ENCODE peak calls at places on chromosomes 1 and 21, in eight cellular contexts. One of them, this sample, is unnamed.

GRCh38 chr1:240706150-240706904 is 94.4 kb upstream of the GREM2 start:
- DNase-seq in mesendoderm: no peak
- DNase-seq in pancreas: no peak
- DNase-seq in gastrocnemius medialis: no peak
- DNase-seq in neural progenitor cell: no peak
- DNase-seq in NT2/D1: no peak
- DNase-seq in AG10803: peak; percentile 87
- DNase-seq in thyroid gland: no peak
- DNase-seq in this sample: no peak

GRCh38 chr1:75954594-75954993 is 22.4 kb upstream of the ASB17 start:
- DNase-seq in mesendoderm: no peak
- DNase-seq in pancreas: no peak
- DNase-seq in gastrocnemius medialis: no peak
- DNase-seq in neural progenitor cell: no peak
- DNase-seq in NT2/D1: no peak
- DNase-seq in AG10803: no peak
- DNase-seq in thyroid gland: no peak
- DNase-seq in this sample: no peak

GRCh38 chr1:68442822-68443556 is 6.8 kb downstream of the RPE65 start:
- DNase-seq in mesendoderm: peak; percentile 73
- DNase-seq in pancreas: peak; percentile 11
- DNase-seq in gastrocnemius medialis: no peak
- DNase-seq in neural progenitor cell: peak; percentile 60
- DNase-seq in NT2/D1: peak; percentile 39
- DNase-seq in AG10803: peak; percentile 58
- DNase-seq in thyroid gland: no peak
- DNase-seq in this sample: no peak

GRCh38 chr1:99218999-99219398 is 45.3 kb upstream of the PLPPR4 start:
- DNase-seq in mesendoderm: no peak
- DNase-seq in pancreas: no peak
- DNase-seq in gastrocnemius medialis: no peak
- DNase-seq in neural progenitor cell: no peak
- DNase-seq in NT2/D1: no peak
- DNase-seq in AG10803: no peak
- DNase-seq in thyroid gland: no peak
- DNase-seq in this sample: no peak

GRCh38 chr1:204697893-204698292 is 12.4 kb upstream of the LRRN2 start:
- DNase-seq in mesendoderm: no peak
- DNase-seq in pancreas: no peak
- DNase-seq in gastrocnemius medialis: no peak
- DNase-seq in neural progenitor cell: no peak
- DNase-seq in NT2/D1: no peak
- DNase-seq in AG10803: no peak
- DNase-seq in thyroid gland: no peak
- DNase-seq in this sample: peak; percentile 44

GRCh38 chr1:15680614-15681345 is 3.3 kb upstream of the PLEKHM2 start:
- DNase-seq in mesendoderm: peak; percentile 78
- DNase-seq in pancreas: no peak
- DNase-seq in gastrocnemius medialis: peak; percentile 33
- DNase-seq in neural progenitor cell: no peak
- DNase-seq in NT2/D1: no peak
- DNase-seq in AG10803: peak; percentile 95
- DNase-seq in thyroid gland: no peak
- DNase-seq in this sample: no peak

GRCh38 chr1:89918127-89918793 is 76.7 kb upstream of the ZNF326 start:
- DNase-seq in mesendoderm: peak; percentile 44
- DNase-seq in pancreas: no peak
- DNase-seq in gastrocnemius medialis: peak; percentile 76
- DNase-seq in neural progenitor cell: no peak
- DNase-seq in NT2/D1: no peak
- DNase-seq in AG10803: peak; percentile 67
- DNase-seq in thyroid gland: no peak
- DNase-seq in this sample: no peak

GRCh38 chr1:162389971-162390370 is 8.4 kb downstream of the C1orf226 start:
- DNase-seq in mesendoderm: peak; percentile 42
- DNase-seq in pancreas: no peak
- DNase-seq in gastrocnemius medialis: no peak
- DNase-seq in neural progenitor cell: no peak
- DNase-seq in NT2/D1: no peak
- DNase-seq in AG10803: no peak
- DNase-seq in thyroid gland: no peak
- DNase-seq in this sample: no peak

GRCh38 chr1:18118078-18118477 is 10.5 kb downstream of the IGSF21 start:
- DNase-seq in mesendoderm: no peak
- DNase-seq in pancreas: no peak
- DNase-seq in gastrocnemius medialis: peak; percentile 16
- DNase-seq in neural progenitor cell: peak; percentile 49
- DNase-seq in NT2/D1: no peak
- DNase-seq in AG10803: no peak
- DNase-seq in thyroid gland: no peak
- DNase-seq in this sample: no peak

GRCh38 chr1:235552146-235552716 is 48.0 kb upstream of the B3GALNT2 start:
- DNase-seq in mesendoderm: no peak
- DNase-seq in pancreas: no peak
- DNase-seq in gastrocnemius medialis: no peak
- DNase-seq in neural progenitor cell: no peak
- DNase-seq in NT2/D1: no peak
- DNase-seq in AG10803: no peak
- DNase-seq in thyroid gland: peak; percentile 91
- DNase-seq in this sample: no peak

GRCh38 chr1:152479792-152480595 is 30.6 kb upstream of the LCE5A start:
- DNase-seq in mesendoderm: peak; percentile 37
- DNase-seq in pancreas: peak; percentile 16
- DNase-seq in gastrocnemius medialis: no peak
- DNase-seq in neural progenitor cell: no peak
- DNase-seq in NT2/D1: peak; percentile 77
- DNase-seq in AG10803: peak; percentile 25
- DNase-seq in thyroid gland: peak; percentile 12
- DNase-seq in this sample: no peak

GRCh38 chr1:226820935-226821718 is 49.3 kb upstream of the PSEN2 start:
- DNase-seq in mesendoderm: peak; percentile 55
- DNase-seq in pancreas: peak; percentile 34
- DNase-seq in gastrocnemius medialis: peak; percentile 86
- DNase-seq in neural progenitor cell: no peak
- DNase-seq in NT2/D1: no peak
- DNase-seq in AG10803: peak; percentile 98
- DNase-seq in thyroid gland: peak; percentile 30
- DNase-seq in this sample: peak; percentile 24

GRCh38 chr1:44576456-44577150 is 97.7 kb downstream of the TMEM53 start:
- DNase-seq in mesendoderm: no peak
- DNase-seq in pancreas: no peak
- DNase-seq in gastrocnemius medialis: no peak
- DNase-seq in neural progenitor cell: peak; percentile 61
- DNase-seq in NT2/D1: no peak
- DNase-seq in AG10803: no peak
- DNase-seq in thyroid gland: no peak
- DNase-seq in this sample: no peak

GRCh38 chr1:200776949-200777348 is 38.3 kb downstream of the CAMSAP2 start:
- DNase-seq in mesendoderm: no peak
- DNase-seq in pancreas: no peak
- DNase-seq in gastrocnemius medialis: no peak
- DNase-seq in neural progenitor cell: no peak
- DNase-seq in NT2/D1: no peak
- DNase-seq in AG10803: no peak
- DNase-seq in thyroid gland: no peak
- DNase-seq in this sample: no peak

GRCh38 chr1:25026304-25026703 is 96.2 kb upstream of the RUNX3 start:
- DNase-seq in mesendoderm: no peak
- DNase-seq in pancreas: no peak
- DNase-seq in gastrocnemius medialis: no peak
- DNase-seq in neural progenitor cell: no peak
- DNase-seq in NT2/D1: no peak
- DNase-seq in AG10803: no peak
- DNase-seq in thyroid gland: no peak
- DNase-seq in this sample: no peak

GRCh38 chr1:91603409-91603808 is 102.8 kb downstream of the CDC7 start:
- DNase-seq in mesendoderm: no peak
- DNase-seq in pancreas: no peak
- DNase-seq in gastrocnemius medialis: no peak
- DNase-seq in neural progenitor cell: no peak
- DNase-seq in NT2/D1: no peak
- DNase-seq in AG10803: no peak
- DNase-seq in thyroid gland: peak; percentile 94
- DNase-seq in this sample: no peak

GRCh38 chr1:230902349-230902923 is 34.1 kb upstream of the C1orf198 start:
- DNase-seq in mesendoderm: no peak
- DNase-seq in pancreas: no peak
- DNase-seq in gastrocnemius medialis: no peak
- DNase-seq in neural progenitor cell: no peak
- DNase-seq in NT2/D1: no peak
- DNase-seq in AG10803: no peak
- DNase-seq in thyroid gland: no peak
- DNase-seq in this sample: no peak

GRCh38 chr1:26529655-26530539 is at the start of gene RPS6KA1:
- DNase-seq in mesendoderm: peak; percentile 76
- DNase-seq in pancreas: peak; percentile 56
- DNase-seq in gastrocnemius medialis: peak; percentile 20
- DNase-seq in neural progenitor cell: peak; percentile 95
- DNase-seq in NT2/D1: no peak
- DNase-seq in AG10803: peak; percentile 5
- DNase-seq in thyroid gland: peak; percentile 78
- DNase-seq in this sample: peak; percentile 75

GRCh38 chr1:175192630-175193338 is at the start of gene KIAA0040:
- DNase-seq in mesendoderm: peak; percentile 81
- DNase-seq in pancreas: peak; percentile 87
- DNase-seq in gastrocnemius medialis: peak; percentile 69
- DNase-seq in neural progenitor cell: peak; percentile 72
- DNase-seq in NT2/D1: peak; percentile 25
- DNase-seq in AG10803: peak; percentile 17
- DNase-seq in thyroid gland: peak; percentile 87
- DNase-seq in this sample: peak; percentile 81

GRCh38 chr1:225662155-225662554 is 9.2 kb upstream of the ENAH start:
- DNase-seq in mesendoderm: no peak
- DNase-seq in pancreas: no peak
- DNase-seq in gastrocnemius medialis: no peak
- DNase-seq in neural progenitor cell: no peak
- DNase-seq in NT2/D1: no peak
- DNase-seq in AG10803: no peak
- DNase-seq in thyroid gland: no peak
- DNase-seq in this sample: no peak

GRCh38 chr1:217052196-217052595 is 329.0 kb upstream of the ESRRG start:
- DNase-seq in mesendoderm: no peak
- DNase-seq in pancreas: no peak
- DNase-seq in gastrocnemius medialis: no peak
- DNase-seq in neural progenitor cell: no peak
- DNase-seq in NT2/D1: no peak
- DNase-seq in AG10803: no peak
- DNase-seq in thyroid gland: no peak
- DNase-seq in this sample: no peak

GRCh38 chr1:66380452-66381212 is 153.3 kb upstream of the SGIP1 start:
- DNase-seq in mesendoderm: no peak
- DNase-seq in pancreas: no peak
- DNase-seq in gastrocnemius medialis: no peak
- DNase-seq in neural progenitor cell: no peak
- DNase-seq in NT2/D1: no peak
- DNase-seq in AG10803: no peak
- DNase-seq in thyroid gland: peak; percentile 42
- DNase-seq in this sample: no peak

GRCh38 chr1:66383602-66384001 is 150.4 kb upstream of the SGIP1 start:
- DNase-seq in mesendoderm: no peak
- DNase-seq in pancreas: no peak
- DNase-seq in gastrocnemius medialis: no peak
- DNase-seq in neural progenitor cell: no peak
- DNase-seq in NT2/D1: no peak
- DNase-seq in AG10803: no peak
- DNase-seq in thyroid gland: no peak
- DNase-seq in this sample: no peak

GRCh38 chr1:66381626-66382275 is 152.2 kb upstream of the SGIP1 start:
- DNase-seq in mesendoderm: no peak
- DNase-seq in pancreas: no peak
- DNase-seq in gastrocnemius medialis: no peak
- DNase-seq in neural progenitor cell: no peak
- DNase-seq in NT2/D1: no peak
- DNase-seq in AG10803: no peak
- DNase-seq in thyroid gland: no peak
- DNase-seq in this sample: no peak

GRCh38 chr1:66384258-66384657 is 149.7 kb upstream of the SGIP1 start:
- DNase-seq in mesendoderm: no peak
- DNase-seq in pancreas: no peak
- DNase-seq in gastrocnemius medialis: no peak
- DNase-seq in neural progenitor cell: no peak
- DNase-seq in NT2/D1: no peak
- DNase-seq in AG10803: no peak
- DNase-seq in thyroid gland: no peak
- DNase-seq in this sample: no peak

GRCh38 chr1:66383168-66383567 is 150.8 kb upstream of the SGIP1 start:
- DNase-seq in mesendoderm: peak; percentile 49
- DNase-seq in pancreas: no peak
- DNase-seq in gastrocnemius medialis: no peak
- DNase-seq in neural progenitor cell: no peak
- DNase-seq in NT2/D1: no peak
- DNase-seq in AG10803: no peak
- DNase-seq in thyroid gland: no peak
- DNase-seq in this sample: no peak
- H3K4me3 ChIP-seq in mesendoderm: no peak overlapping the region
- H3K4me3 ChIP-seq in pancreas: no peak overlapping the region
- H3K4me3 ChIP-seq in gastrocnemius medialis: no peak overlapping the region
- H3K4me3 ChIP-seq in neural progenitor cell: no peak overlapping the region
- H3K4me3 ChIP-seq in NT2/D1: no peak overlapping the region
- H3K4me3 ChIP-seq in AG10803: no peak overlapping the region
- H3K4me3 ChIP-seq in thyroid gland: no peak overlapping the region
- H3K4me3 ChIP-seq in this sample: no peak overlapping the region

GRCh38 chr21:34004013-34004938 is 69.1 kb upstream of the MRPS6 start:
- DNase-seq in mesendoderm: no peak
- DNase-seq in pancreas: no peak
- DNase-seq in gastrocnemius medialis: no peak
- DNase-seq in neural progenitor cell: no peak
- DNase-seq in NT2/D1: no peak
- DNase-seq in AG10803: no peak
- DNase-seq in thyroid gland: no peak
- DNase-seq in this sample: no peak
- H3K4me3 ChIP-seq in mesendoderm: no peak overlapping the region
- H3K4me3 ChIP-seq in pancreas: no peak overlapping the region
- H3K4me3 ChIP-seq in gastrocnemius medialis: no peak overlapping the region
- H3K4me3 ChIP-seq in neural progenitor cell: no peak overlapping the region
- H3K4me3 ChIP-seq in NT2/D1: no peak overlapping the region
- H3K4me3 ChIP-seq in AG10803: no peak overlapping the region
- H3K4me3 ChIP-seq in thyroid gland: no peak overlapping the region
- H3K4me3 ChIP-seq in this sample: no peak overlapping the region

GRCh38 chr1:190665045-190665444 is 187.4 kb upstream of the BRINP3 start:
- DNase-seq in mesendoderm: no peak
- DNase-seq in pancreas: no peak
- DNase-seq in gastrocnemius medialis: no peak
- DNase-seq in neural progenitor cell: no peak
- DNase-seq in NT2/D1: no peak
- DNase-seq in AG10803: no peak
- DNase-seq in thyroid gland: no peak
- DNase-seq in this sample: no peak
- H3K4me3 ChIP-seq in mesendoderm: no peak overlapping the region
- H3K4me3 ChIP-seq in pancreas: no peak overlapping the region
- H3K4me3 ChIP-seq in gastrocnemius medialis: no peak overlapping the region
- H3K4me3 ChIP-seq in neural progenitor cell: no peak overlapping the region
- H3K4me3 ChIP-seq in NT2/D1: no peak overlapping the region
- H3K4me3 ChIP-seq in AG10803: no peak overlapping the region
- H3K4me3 ChIP-seq in thyroid gland: no peak overlapping the region
- H3K4me3 ChIP-seq in this sample: no peak overlapping the region

GRCh38 chr21:26958792-26959191 is 8.1 kb downstream of the ADAMTS5 start:
- DNase-seq in mesendoderm: no peak
- DNase-seq in pancreas: no peak
- DNase-seq in gastrocnemius medialis: no peak
- DNase-seq in neural progenitor cell: no peak
- DNase-seq in NT2/D1: no peak
- DNase-seq in AG10803: no peak
- DNase-seq in thyroid gland: no peak
- DNase-seq in this sample: no peak
- H3K4me3 ChIP-seq in mesendoderm: no peak overlapping the region
- H3K4me3 ChIP-seq in pancreas: no peak overlapping the region
- H3K4me3 ChIP-seq in gastrocnemius medialis: no peak overlapping the region
- H3K4me3 ChIP-seq in neural progenitor cell: no peak overlapping the region
- H3K4me3 ChIP-seq in NT2/D1: no peak overlapping the region
- H3K4me3 ChIP-seq in AG10803: no peak overlapping the region
- H3K4me3 ChIP-seq in thyroid gland: no peak overlapping the region
- H3K4me3 ChIP-seq in this sample: no peak overlapping the region

This sample was measured in prostate gland.